ENCODE peak calls at places on chromosome 12, in eight cellular contexts. U, E, I, Q, Y, G, V and A are unnamed samples. For H3K4me1, the result is how much of the 10 kb centered on the place peaks cover.

GRCh38 chr12:104519190-104519857 is 62.6 kb downstream of the CHST11 start:
- DNase-seq in U (no peak), E (no peak), I (no peak), Q (no peak), Y (no peak), G (no peak), V (no peak), A (no peak)

GRCh38 chr12:75816892-75817291 is 214.7 kb downstream of the PHLDA1 start:
- DNase-seq in U (peak), E (peak), I (no peak), Q (no peak), Y (peak), G (no peak), V (no peak), A (peak)

GRCh38 chr12:4120316-4120920 is 153.1 kb upstream of the CCND2 start:
- DNase-seq in U (no peak), E (no peak), I (no peak), Q (no peak), Y (no peak), G (no peak), V (no peak), A (peak)

GRCh38 chr12:11656550-11656949 is 7.1 kb downstream of the ETV6 start:
- DNase-seq in U (no peak), E (no peak), I (no peak), Q (no peak), Y (no peak), G (no peak), V (no peak), A (no peak)

GRCh38 chr12:11164384-11164783 is 6.6 kb upstream of the SMIM10L1 start:
- DNase-seq in U (no peak), E (no peak), I (no peak), Q (no peak), Y (peak), G (no peak), V (no peak), A (no peak)

GRCh38 chr12:49553512-49554088 is 14.3 kb downstream of the MCRS1 start:
- DNase-seq in U (peak), E (no peak), I (no peak), Q (no peak), Y (no peak), G (no peak), V (peak), A (no peak)

GRCh38 chr12:102957339-102958050 is at the start of gene ASCL1:
- DNase-seq in U (no peak), E (peak), I (no peak), Q (no peak), Y (peak), G (peak), V (peak), A (peak)

GRCh38 chr12:94873368-94874085 is 130.0 kb downstream of the NDUFA12 start:
- DNase-seq in U (peak), E (no peak), I (no peak), Q (peak), Y (no peak), G (no peak), V (peak), A (no peak)

GRCh38 chr12:98752726-98753125 is 107.6 kb downstream of the APAF1 start:
- DNase-seq in U (no peak), E (peak), I (no peak), Q (no peak), Y (peak), G (no peak), V (no peak), A (peak)

GRCh38 chr12:113515082-113515856 is 43.6 kb upstream of the LHX5 start:
- DNase-seq in U (no peak), E (no peak), I (no peak), Q (no peak), Y (no peak), G (no peak), V (peak), A (no peak)

GRCh38 chr12:117227000-117227653 is 36.9 kb upstream of the FBXO21 start:
- DNase-seq in U (no peak), E (no peak), I (no peak), Q (no peak), Y (no peak), G (no peak), V (peak), A (no peak)

GRCh38 chr12:124629117-124629516 is 61.7 kb upstream of the NCOR2 start:
- DNase-seq in U (no peak), E (no peak), I (no peak), Q (no peak), Y (no peak), G (no peak), V (no peak), A (no peak)

GRCh38 chr12:105228494-105228893 is 7.5 kb downstream of the APPL2 start:
- DNase-seq in U (no peak), E (peak), I (no peak), Q (no peak), Y (peak), G (no peak), V (no peak), A (peak)

GRCh38 chr12:78431931-78432330 is 432.6 kb upstream of the SYT1 start:
- DNase-seq in U (no peak), E (peak), I (no peak), Q (no peak), Y (peak), G (no peak), V (no peak), A (no peak)

GRCh38 chr12:72957454-72957853 is 685.3 kb downstream of the TRHDE start:
- DNase-seq in U (no peak), E (peak), I (no peak), Q (no peak), Y (no peak), G (no peak), V (no peak), A (no peak)

GRCh38 chr12:116455540-116456306 is 103.5 kb upstream of the MAP1LC3B2 start:
- DNase-seq in U (peak), E (peak), I (peak), Q (no peak), Y (peak), G (peak), V (peak), A (peak)

GRCh38 chr12:82687020-82687951 is 580 bp downstream of the TMTC2 start:
- DNase-seq in U (peak), E (peak), I (peak), Q (peak), Y (peak), G (peak), V (peak), A (no peak)

GRCh38 chr12:125169870-125170269 is 104.6 kb downstream of the AACS start:
- DNase-seq in U (no peak), E (no peak), I (no peak), Q (no peak), Y (no peak), G (no peak), V (no peak), A (no peak)

GRCh38 chr12:60494249-60494648 is 898.4 kb downstream of the SLC16A7 start:
- DNase-seq in U (peak), E (peak), I (no peak), Q (no peak), Y (peak), G (no peak), V (peak), A (no peak)

GRCh38 chr12:113923251-113923650 is 42.9 kb downstream of the RBM19 start:
- DNase-seq in U (no peak), E (no peak), I (no peak), Q (no peak), Y (no peak), G (no peak), V (no peak), A (peak)

GRCh38 chr12:2804390-2805145 is 7.9 kb upstream of the ITFG2 start:
- DNase-seq in U (no peak), E (peak), I (peak), Q (no peak), Y (peak), G (peak), V (no peak), A (no peak)

GRCh38 chr12:101110856-101111255 is 99.2 kb downstream of the SLC5A8 start:
- DNase-seq in U (no peak), E (no peak), I (no peak), Q (no peak), Y (no peak), G (no peak), V (no peak), A (no peak)

GRCh38 chr12:49187184-49187583 is 1.7 kb downstream of the TUBA1A start:
- DNase-seq in U (no peak), E (peak), I (peak), Q (no peak), Y (peak), G (peak), V (peak), A (no peak)

GRCh38 chr12:119153477-119154434 is 25.0 kb upstream of the HSPB8 start:
- DNase-seq in U (no peak), E (no peak), I (peak), Q (peak), Y (peak), G (peak), V (peak), A (no peak)

GRCh38 chr12:70366581-70367267 is 634 bp downstream of the KCNMB4 start:
- DNase-seq in U (peak), E (peak), I (peak), Q (peak), Y (peak), G (peak), V (peak), A (peak)

GRCh38 chr12:94187351-94187750 is 39.0 kb downstream of the PLXNC1 start:
- DNase-seq in U (no peak), E (no peak), I (no peak), Q (no peak), Y (no peak), G (no peak), V (no peak), A (no peak)

GRCh38 chr12:2986876-2987275 is 27.7 kb downstream of the TEAD4 start:
- DNase-seq in U (no peak), E (no peak), I (no peak), Q (no peak), Y (no peak), G (no peak), V (no peak), A (no peak)

GRCh38 chr12:125187780-125188741 is 122.8 kb downstream of the AACS start:
- DNase-seq in U (no peak), E (no peak), I (no peak), Q (no peak), Y (no peak), G (no peak), V (peak), A (no peak)

GRCh38 chr12:52892974-52893373 is 11.9 kb downstream of the KRT8 start:
- DNase-seq in U (no peak), E (no peak), I (no peak), Q (no peak), Y (no peak), G (no peak), V (no peak), A (no peak)
- H3K4me1 ChIP-seq in U (under half), E (under half), I (under half), Q (under half), Y (under half), G (under half), V (under half), A (under half)

GRCh38 chr12:54015210-54015931 is 6.6 kb downstream of the HOXC8 start:
- DNase-seq in U (no peak), E (no peak), I (no peak), Q (no peak), Y (no peak), G (no peak), V (no peak), A (no peak)

GRCh38 chr12:54014315-54015209 is 5.8 kb downstream of the HOXC8 start:
- DNase-seq in U (no peak), E (no peak), I (no peak), Q (no peak), Y (no peak), G (no peak), V (no peak), A (no peak)

GRCh38 chr12:54017027-54017788 is 8.4 kb downstream of the HOXC8 start:
- DNase-seq in U (peak), E (no peak), I (no peak), Q (no peak), Y (no peak), G (no peak), V (peak), A (peak)

GRCh38 chr12:54016478-54016964 is 7.7 kb downstream of the HOXC8 start:
- DNase-seq in U (peak), E (no peak), I (no peak), Q (no peak), Y (peak), G (peak), V (no peak), A (peak)

DNA sequence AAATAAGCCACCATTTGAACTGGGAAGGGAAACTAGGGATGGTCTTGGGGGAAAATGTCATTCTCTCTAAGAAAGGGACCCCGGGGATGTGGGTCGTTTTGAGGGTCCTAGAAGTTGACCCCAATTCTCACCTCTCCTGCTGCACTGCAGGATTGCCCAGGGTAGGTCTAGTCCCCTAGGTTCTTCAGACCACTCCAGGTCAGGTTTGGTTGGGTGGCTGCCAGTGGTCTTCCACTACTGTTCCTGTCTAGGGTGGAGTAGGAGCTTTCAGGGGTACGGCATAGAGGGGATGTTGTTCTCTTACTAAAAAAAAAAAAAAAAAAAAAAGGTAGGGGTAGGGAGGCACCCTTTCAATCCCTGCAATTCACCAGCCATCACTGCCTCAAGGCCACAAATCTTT is 7.3 kb downstream of the HOXC8 start:
- DNase-seq in U (no peak), E (no peak), I (no peak), Q (no peak), Y (no peak), G (no peak), V (no peak), A (no peak)
- H3K4me3 ChIP-seq in U (peak), E (no peak), I (peak), Q (no peak), Y (no peak), G (peak), V (no peak), A (peak)

GRCh38 chr12:26318661-26319068 is 123.3 kb downstream of the SSPN start:
- DNase-seq in U (no peak), E (peak), I (peak), Q (peak), Y (peak), G (peak), V (no peak), A (peak)

GRCh38 chr12:26317942-26318565 is 122.7 kb downstream of the SSPN start:
- DNase-seq in U (no peak), E (peak), I (no peak), Q (no peak), Y (peak), G (no peak), V (no peak), A (peak)

DNA sequence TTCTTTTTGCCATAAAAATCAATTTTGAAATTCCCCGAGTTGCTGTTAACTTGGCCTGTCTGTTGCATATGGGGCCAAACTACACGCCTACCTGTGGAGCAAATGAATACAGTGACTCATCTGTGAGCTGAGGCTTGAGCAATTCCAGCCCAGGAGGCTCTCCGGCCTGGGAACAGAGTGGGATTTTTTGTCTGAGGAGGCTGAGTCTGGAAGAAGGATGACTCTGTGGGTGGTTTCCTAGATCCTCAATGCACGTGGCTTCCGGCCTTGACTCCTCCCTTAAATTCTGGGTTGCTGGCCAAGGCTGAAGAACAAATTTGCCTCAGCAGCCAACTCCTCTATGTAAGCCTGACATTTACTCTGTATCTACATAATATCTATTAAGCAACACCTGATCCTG is 124.1 kb downstream of the SSPN start:
- DNase-seq in U (no peak), E (peak), I (peak), Q (peak), Y (peak), G (peak), V (no peak), A (peak)
- H3K4me1 ChIP-seq in U (under half), E (under half), I (under half), Q (under half), Y (under half), G (under half), V (under half), A (under half)

DNA sequence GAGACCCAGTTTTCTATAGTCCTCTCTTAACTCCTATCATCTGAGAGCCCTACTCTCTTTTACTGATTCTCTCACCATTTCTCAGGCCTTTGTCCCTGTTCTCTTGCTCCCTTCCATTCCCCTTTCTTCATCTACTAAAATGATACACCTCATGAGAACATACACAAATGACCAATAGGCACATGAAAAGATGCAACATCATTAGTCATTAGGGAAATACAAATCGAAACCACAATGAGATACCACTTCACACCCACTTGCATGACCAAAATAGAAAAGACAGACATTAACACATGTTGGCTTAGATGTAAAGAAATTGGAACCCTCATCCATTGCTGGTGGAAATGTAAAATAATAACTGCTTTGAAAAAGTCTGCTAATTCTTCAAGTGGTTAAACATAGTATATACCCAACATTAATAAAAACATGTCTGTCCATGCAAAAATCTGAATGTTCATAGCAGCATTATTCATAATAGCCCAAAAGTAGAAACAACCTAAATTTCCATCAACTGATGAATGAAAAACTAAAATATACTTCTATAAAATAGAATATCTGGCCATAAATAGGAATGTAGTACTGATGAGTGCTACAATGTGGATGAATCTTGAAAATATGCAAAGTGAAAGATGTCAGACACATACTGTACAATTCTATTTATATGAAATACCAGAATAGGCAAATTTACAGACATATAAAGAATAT is 66.0 kb downstream of the DENND5B start:
- DNase-seq in U (no peak), E (peak), I (no peak), Q (no peak), Y (peak), G (no peak), V (no peak), A (peak)
- H3K4me3 ChIP-seq in U (no peak), E (no peak), I (no peak), Q (no peak), Y (no peak), G (no peak), V (no peak), A (no peak)

GRCh38 chr12:81077329-81077685 is 572 bp upstream of the ACSS3 start:
- DNase-seq in U (no peak), E (peak), I (no peak), Q (no peak), Y (no peak), G (peak), V (peak), A (no peak)
- H3K4me1 ChIP-seq in U (under half), E (under half), I (under half), Q (under half), Y (under half), G (under half), V (under half), A (under half)

DNA sequence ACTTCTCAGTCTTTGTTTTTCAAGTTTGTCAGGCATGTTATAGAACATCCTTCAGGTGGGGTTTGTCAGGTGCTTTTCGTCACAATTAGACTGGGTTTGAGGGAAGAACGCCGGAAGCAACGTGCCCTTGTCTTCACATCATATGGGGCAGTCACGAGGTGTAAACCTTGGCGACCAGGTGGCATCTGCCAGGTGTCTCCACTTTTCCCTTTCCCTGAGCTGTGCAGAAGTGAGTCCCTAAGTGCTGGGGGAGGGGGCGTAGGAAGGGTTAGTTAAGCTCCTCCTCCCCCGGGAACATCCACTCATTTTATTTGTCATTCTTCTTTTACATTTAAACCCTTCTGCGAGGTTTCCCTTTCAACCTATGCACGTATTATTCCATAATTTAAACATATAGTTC is 58.1 kb upstream of the FZD10 start:
- DNase-seq in U (no peak), E (no peak), I (no peak), Q (no peak), Y (no peak), G (no peak), V (no peak), A (no peak)
- H3K4me3 ChIP-seq in U (no peak), E (no peak), I (no peak), Q (no peak), Y (no peak), G (no peak), V (no peak), A (no peak)

GRCh38 chr12:14099994-14100393 is 118.6 kb upstream of the GRIN2B start:
- DNase-seq in U (no peak), E (no peak), I (no peak), Q (no peak), Y (no peak), G (no peak), V (no peak), A (no peak)
- H3K4me1 ChIP-seq in U (under half), E (under half), I (under half), Q (under half), Y (under half), G (under half), V (under half), A (under half)

DNA sequence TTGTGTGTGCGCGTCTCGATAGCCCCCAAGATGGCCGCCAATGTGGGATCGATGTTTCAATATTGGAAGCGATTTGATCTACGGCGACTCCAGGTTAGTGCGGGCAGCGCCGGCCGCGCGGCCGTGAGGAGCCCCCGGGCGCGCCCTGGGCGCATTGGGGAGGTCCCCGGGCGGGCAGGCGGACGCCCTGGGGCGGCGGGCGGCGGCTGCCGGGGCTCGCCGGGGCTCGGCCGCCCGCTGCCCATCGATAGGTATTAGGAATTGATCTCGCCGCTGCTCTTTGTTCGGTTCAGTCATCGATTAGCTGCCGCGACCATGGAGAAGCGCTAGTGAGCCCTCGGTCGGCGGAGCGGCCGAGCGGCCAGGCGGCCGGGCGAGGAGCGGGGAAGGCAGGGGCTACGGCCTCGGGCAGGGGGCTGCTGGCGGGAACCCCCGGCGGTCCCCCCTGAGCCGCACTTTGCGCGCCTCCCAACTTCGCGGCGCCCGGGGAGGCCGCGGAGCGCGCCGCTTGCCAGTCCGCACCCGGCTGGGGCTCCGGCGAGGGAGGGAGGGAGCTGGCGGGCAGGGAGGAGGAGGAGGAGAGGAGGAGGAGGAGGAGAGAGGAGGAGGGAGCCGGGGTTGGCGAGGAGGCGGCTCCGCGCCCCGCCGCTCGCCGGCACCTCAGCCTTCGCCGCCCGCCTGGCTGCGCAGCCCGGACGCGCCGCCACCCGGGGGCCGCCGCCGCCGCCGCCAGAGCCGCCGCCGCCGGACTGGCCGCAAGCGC is 114.0 kb upstream of the MYL2 start:
- DNase-seq in U (no peak), E (no peak), I (no peak), Q (no peak), Y (no peak), G (no peak), V (peak), A (no peak)
- H3K4me3 ChIP-seq in U (peak), E (no peak), I (peak), Q (no peak), Y (no peak), G (peak), V (peak), A (no peak)

GRCh38 chr12:6340745-6341438 is 984 bp downstream of the TNFRSF1A start:
- DNase-seq in U (no peak), E (no peak), I (no peak), Q (no peak), Y (no peak), G (no peak), V (no peak), A (no peak)
- H3K4me1 ChIP-seq in U (half or more), E (half or more), I (half or more), Q (half or more), Y (under half), G (half or more), V (under half), A (half or more)